ENCODE peak calls at places on chromosomes 12 and 14, in four cellular contexts. F is choroid plexus epithelial cell, R is fibroblast of the aortic adventitia, S is activated B cell treated with CpG ODN at 0.5 μM for 24 hours. K is an unnamed sample.

GRCh38 chr12:63905523-63905922 is 61.0 kb downstream of the SRGAP1 start:
- DNase-seq in F (no peak), R (no peak), S (no peak), K (no peak)

GRCh38 chr14:87508333-87508732 is 484.6 kb downstream of the GALC start:
- DNase-seq in F (no peak), R (no peak), S (no peak), K (no peak)

GRCh38 chr14:36955376-36955775 is 217.0 kb downstream of the SLC25A21 start:
- DNase-seq in F (no peak), R (no peak), S (no peak), K (no peak)

GRCh38 chr12:67067453-67068203 is 201.5 kb upstream of the CAND1 start:
- DNase-seq in F (no peak), R (no peak), S (no peak), K (no peak)

GRCh38 chr14:79426103-79426755 is 785.1 kb downstream of the DIO2 start:
- DNase-seq in F (no peak), R (no peak), S (no peak), K (no peak)

GRCh38 chr12:19970826-19971225 is 397.5 kb upstream of the PDE3A start:
- DNase-seq in F (no peak), R (no peak), S (no peak), K (no peak)

GRCh38 chr12:10392394-10392930 is 2.6 kb upstream of the KLRK1 start:
- DNase-seq in F (peak), R (peak), S (no peak), K (no peak)

GRCh38 chr14:37599527-37600368 is 4.3 kb downstream of the TTC6 start:
- DNase-seq in F (no peak), R (no peak), S (no peak), K (no peak)

GRCh38 chr12:122992386-122992785 is 11.9 kb downstream of the ARL6IP4 start:
- DNase-seq in F (no peak), R (no peak), S (no peak), K (no peak)

GRCh38 chr12:3142386-3142785 is 65.2 kb downstream of the TSPAN9 start:
- DNase-seq in F (no peak), R (no peak), S (no peak), K (no peak)

GRCh38 chr12:48969847-48970701 is 1.5 kb downstream of the WNT10B start:
- DNase-seq in F (no peak), R (no peak), S (no peak), K (no peak)

GRCh38 chr14:71076472-71076871 is 169.2 kb downstream of the PCNX1 start:
- DNase-seq in F (no peak), R (no peak), S (no peak), K (no peak)

GRCh38 chr12:117190210-117190781 is at the start of gene FBXO21:
- DNase-seq in F (peak), R (peak), S (peak), K (peak)

GRCh38 chr12:121251838-121252237 is 41.9 kb downstream of the P2RX4 start:
- DNase-seq in F (no peak), R (no peak), S (no peak), K (no peak)

GRCh38 chr12:129790331-129790730 is 113.5 kb downstream of the TMEM132D start:
- DNase-seq in F (no peak), R (no peak), S (no peak), K (no peak)

GRCh38 chr12:1122803-1123202 is 131.8 kb downstream of the ERC1 start:
- DNase-seq in F (peak), R (no peak), S (no peak), K (no peak)

GRCh38 chr12:109744991-109745942 is 31.6 kb downstream of the FAM222A start:
- DNase-seq in F (peak), R (no peak), S (no peak), K (no peak)

GRCh38 chr12:109820921-109821381 is 12.2 kb downstream of the TRPV4 start:
- DNase-seq in F (no peak), R (no peak), S (no peak), K (no peak)

GRCh38 chr12:13102481-13103195 is 829 bp downstream of the GSG1 start:
- DNase-seq in F (peak), R (peak), S (no peak), K (no peak)

GRCh38 chr12:121364657-121365265 is 12.6 kb upstream of the ANAPC5 start:
- DNase-seq in F (no peak), R (peak), S (no peak), K (no peak)

GRCh38 chr14:100525615-100526014 is 61.6 kb downstream of the BEGAIN start:
- DNase-seq in F (no peak), R (no peak), S (no peak), K (peak)

GRCh38 chr12:130803707-130804106 is 35.3 kb downstream of the STX2 start:
- DNase-seq in F (peak), R (peak), S (no peak), K (no peak)

GRCh38 chr12:58540480-58541299 is 379.6 kb downstream of the LRIG3 start:
- DNase-seq in F (peak), R (peak), S (no peak), K (peak)

GRCh38 chr12:83805137-83805818 is 1107.3 kb downstream of the SLC6A15 start:
- DNase-seq in F (no peak), R (no peak), S (no peak), K (no peak)

GRCh38 chr14:30143617-30144016 is 216.0 kb upstream of the PRKD1 start:
- DNase-seq in F (peak), R (peak), S (no peak), K (no peak)

GRCh38 chr12:31118347-31118830 is 44.7 kb downstream of the DDX11 start:
- DNase-seq in F (no peak), R (no peak), S (no peak), K (peak)

GRCh38 chr12:59431266-59431665 is 164.6 kb upstream of the SLC16A7 start:
- DNase-seq in F (peak), R (peak), S (no peak), K (no peak)

GRCh38 chr14:90109858-90110257 is 48.1 kb downstream of the KCNK13 start:
- DNase-seq in F (no peak), R (no peak), S (no peak), K (no peak)
- TF ChIP-seq CTCF in F (peak), R (peak), S (no peak), K (peak)

GRCh38 chr12:27217590-27217989 is 26.5 kb upstream of the STK38L start:
- DNase-seq in F (no peak), R (no peak), S (no peak), K (no peak)

GRCh38 chr12:27220988-27221345 is 23.1 kb upstream of the STK38L start:
- DNase-seq in F (no peak), R (no peak), S (no peak), K (no peak)

GRCh38 chr12:27220057-27220987 is 23.8 kb upstream of the STK38L start:
- DNase-seq in F (peak), R (peak), S (no peak), K (no peak)

GRCh38 chr12:27219693-27220056 is 24.4 kb upstream of the STK38L start:
- DNase-seq in F (no peak), R (no peak), S (no peak), K (no peak)

DNA sequence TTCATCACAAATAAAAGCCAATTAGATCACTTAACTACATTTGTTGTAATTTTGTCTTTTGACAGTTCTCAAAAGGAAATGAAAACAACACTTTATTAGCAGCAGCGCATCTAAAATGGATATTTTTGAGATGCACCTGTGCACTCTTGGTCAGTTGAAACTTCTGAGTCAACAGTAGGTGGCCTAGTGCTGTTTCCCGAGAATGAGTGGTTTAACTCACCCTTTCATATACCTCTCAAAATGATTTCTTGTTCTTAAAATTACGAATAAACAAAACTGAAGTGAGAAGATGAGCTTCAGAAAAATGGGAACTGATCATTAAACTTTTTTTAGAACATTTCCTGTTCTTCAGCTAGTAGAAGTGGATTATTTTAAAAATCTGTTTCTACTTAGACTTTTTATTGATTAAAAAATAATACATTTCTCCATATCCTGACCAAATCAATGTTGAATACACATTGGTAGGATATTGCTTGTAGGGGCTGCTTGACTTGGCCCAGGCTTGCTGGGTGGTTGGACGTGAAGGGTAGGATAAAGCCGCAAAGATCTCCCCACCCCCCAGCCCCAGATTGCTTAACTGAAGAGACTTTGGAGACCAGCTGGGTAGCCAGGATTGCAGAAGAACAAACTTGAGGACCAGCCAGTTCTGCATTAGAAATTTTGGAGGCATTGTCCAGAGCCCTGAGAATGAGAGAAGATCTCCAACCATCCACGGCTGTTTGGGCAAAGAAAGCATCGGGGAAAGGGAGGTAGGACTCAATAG is 22.3 kb upstream of the STK38L start:
- DNase-seq in F (no peak), R (no peak), S (no peak), K (no peak)
- TF ChIP-seq CTCF in F (no peak), R (no peak), S (no peak), K (no peak)

GRCh38 chr14:21988413-21988812 is 314.8 kb upstream of the OR4E1 start:
- DNase-seq in F (no peak), R (no peak), S (no peak), K (no peak)

GRCh38 chr14:21991130-21991529 is 317.5 kb upstream of the OR4E1 start:
- DNase-seq in F (no peak), R (no peak), S (no peak), K (no peak)

GRCh38 chr14:21989090-21989489 is 315.5 kb upstream of the OR4E1 start:
- DNase-seq in F (no peak), R (no peak), S (no peak), K (no peak)

GRCh38 chr14:21987937-21988336 is 314.3 kb upstream of the OR4E1 start:
- DNase-seq in F (peak), R (peak), S (no peak), K (no peak)

GRCh38 chr14:21990116-21990515 is 316.5 kb upstream of the OR4E1 start:
- DNase-seq in F (peak), R (peak), S (no peak), K (no peak)
- TF ChIP-seq CTCF in F (peak), R (peak), S (no peak), K (peak)

DNA sequence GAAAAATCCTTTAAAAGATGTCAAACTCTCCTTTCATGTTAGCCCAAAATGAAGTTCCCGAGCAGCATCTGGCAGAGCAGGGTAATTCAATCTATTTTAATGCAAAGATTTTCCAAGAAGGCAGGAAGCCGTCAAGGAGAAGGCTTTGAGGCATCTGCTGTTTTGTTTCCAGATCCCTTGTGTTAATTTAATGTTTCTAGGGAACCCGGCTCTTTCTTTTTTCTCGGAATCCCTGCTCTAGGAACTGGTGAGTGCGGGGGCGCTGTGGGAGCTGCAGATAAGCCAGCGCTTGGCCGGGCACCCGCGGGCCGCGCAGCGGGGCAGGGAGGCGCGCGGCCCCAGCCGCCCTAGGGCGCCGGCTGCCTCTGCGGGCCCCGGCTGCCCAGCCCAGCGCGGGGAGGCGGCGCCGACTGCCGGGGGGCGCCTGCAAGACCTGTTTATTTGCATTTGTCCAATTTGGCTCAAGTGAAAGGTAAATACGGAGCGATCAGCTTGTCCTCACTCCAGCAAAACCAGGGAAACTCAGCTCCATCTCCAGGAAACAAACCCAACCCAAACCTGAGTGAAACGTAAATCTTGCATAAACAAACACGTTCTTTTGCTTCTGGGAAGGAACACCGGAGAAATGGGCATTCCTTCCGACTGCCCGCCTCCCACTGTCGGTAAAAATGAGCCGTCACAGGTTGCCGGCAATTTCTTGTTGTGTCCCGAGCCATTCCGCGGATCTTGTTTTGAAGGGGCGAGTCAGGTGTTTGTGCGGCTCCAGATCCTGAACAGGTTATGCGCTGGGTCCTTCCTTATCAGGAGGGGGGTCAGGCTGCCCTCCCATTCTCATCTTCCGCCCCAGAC is 65.1 kb downstream of the CRADD start:
- DNase-seq in F (peak), R (peak), S (peak), K (peak)
- TF ChIP-seq CTCF in F (peak), R (peak), S (no peak), K (peak)

DNA sequence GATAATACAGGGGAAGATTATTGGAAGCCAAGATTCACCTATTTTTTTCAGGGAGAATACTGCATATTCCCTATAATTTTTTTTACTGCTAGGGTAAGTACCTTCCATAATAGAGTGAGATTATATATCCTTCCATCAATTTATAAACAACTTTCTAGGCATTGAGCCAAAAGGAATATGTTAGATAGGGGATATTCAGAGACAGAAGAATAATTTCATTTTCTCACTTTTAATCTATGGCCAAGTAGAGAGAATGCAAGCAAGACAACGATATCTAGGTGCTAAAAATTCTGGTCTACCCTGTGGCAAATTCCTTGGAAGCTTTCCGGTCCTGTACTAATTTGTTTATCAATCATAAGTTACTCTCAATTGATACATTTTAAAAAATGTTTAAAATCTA is 69.7 kb upstream of the STAC3 start:
- DNase-seq in F (no peak), R (no peak), S (no peak), K (no peak)
- TF ChIP-seq CTCF in F (no peak), R (no peak), S (no peak), K (no peak)

GRCh38 chr12:52532636-52533035 is 12.4 kb upstream of the KRT5 start:
- DNase-seq in F (no peak), R (no peak), S (no peak), K (no peak)

GRCh38 chr12:52531563-52532300 is 11.5 kb upstream of the KRT5 start:
- DNase-seq in F (no peak), R (no peak), S (no peak), K (no peak)

GRCh38 chr12:52537101-52537500 is 15.8 kb downstream of the KRT71 start:
- DNase-seq in F (no peak), R (no peak), S (no peak), K (no peak)

GRCh38 chr12:52533686-52534470 is 13.7 kb upstream of the KRT5 start:
- DNase-seq in F (no peak), R (no peak), S (no peak), K (no peak)

GRCh38 chr12:52534482-52534881 is 14.3 kb upstream of the KRT5 start:
- DNase-seq in F (no peak), R (no peak), S (no peak), K (no peak)
- TF ChIP-seq CTCF in F (no peak), R (no peak), S (no peak), K (no peak)

GRCh38 chr14:94161087-94161486 is 13.0 kb upstream of the PPP4R4 start:
- DNase-seq in F (no peak), R (no peak), S (no peak), K (no peak)
- TF ChIP-seq CTCF in F (no peak), R (no peak), S (no peak), K (no peak)

GRCh38 chr14:59190372-59190771 is 1.9 kb downstream of the DAAM1 start:
- DNase-seq in F (no peak), R (no peak), S (no peak), K (no peak)
- TF ChIP-seq CTCF in F (peak), R (peak), S (no peak), K (no peak)

GRCh38 chr14:68462683-68463082 is 330.2 kb downstream of the ZFP36L1 start:
- DNase-seq in F (peak), R (no peak), S (no peak), K (no peak)
- TF ChIP-seq CTCF in F (peak), R (peak), S (no peak), K (peak)